ENCODE peak calls at places on chromosomes 13 and 19, in seven cellular contexts. X is pancreas, N is psoas muscle, B is fibroblast of lung, D is breast epithelium, G is gastrocnemius medialis, W is uterus. P is an unnamed sample. For H3K27me3, the result is how much of the 10 kb centered on the place peaks cover.

GRCh38 chr13:40504641-40505040 is 161.8 kb downstream of the FOXO1 start:
- DNase-seq in X (no peak), N (no peak), B (no peak), D (no peak), G (no peak), W (no peak), P (no peak)

GRCh38 chr13:76799696-76800095 is 86.5 kb downstream of the KCTD12 start:
- DNase-seq in X (no peak), N (no peak), B (no peak), D (no peak), G (no peak), W (no peak), P (no peak)

GRCh38 chr13:78689011-78689410 is 30.1 kb upstream of the OBI1 start:
- DNase-seq in X (no peak), N (no peak), B (peak), D (no peak), G (no peak), W (no peak), P (no peak)

GRCh38 chr19:8654591-8655339 is 24.3 kb downstream of the NFILZ start:
- DNase-seq in X (peak), N (peak), B (peak), D (no peak), G (no peak), W (peak), P (no peak)

GRCh38 chr19:290539-291521 is at the start of gene PLPP2:
- DNase-seq in X (peak), N (no peak), B (peak), D (peak), G (no peak), W (peak), P (no peak)

GRCh38 chr13:29500426-29500825 is 95.1 kb downstream of the SLC7A1 start:
- DNase-seq in X (no peak), N (no peak), B (no peak), D (no peak), G (no peak), W (no peak), P (no peak)

GRCh38 chr13:101706651-101707050 is 254.2 kb downstream of the ITGBL1 start:
- DNase-seq in X (no peak), N (peak), B (peak), D (peak), G (peak), W (no peak), P (peak)

GRCh38 chr13:50291611-50292010 is 276.4 kb downstream of the KCNRG start:
- DNase-seq in X (no peak), N (no peak), B (no peak), D (no peak), G (no peak), W (no peak), P (no peak)

GRCh38 chr13:73857106-73857505 is 277.1 kb downstream of the KLF12 start:
- DNase-seq in X (no peak), N (no peak), B (no peak), D (no peak), G (no peak), W (no peak), P (no peak)

GRCh38 chr13:33284916-33285315 is 639 bp downstream of the STARD13 start:
- DNase-seq in X (no peak), N (no peak), B (no peak), D (no peak), G (no peak), W (no peak), P (no peak)

GRCh38 chr13:67023088-67023893 is 206.8 kb downstream of the PCDH9 start:
- DNase-seq in X (no peak), N (no peak), B (peak), D (peak), G (no peak), W (no peak), P (peak)

GRCh38 chr13:27510082-27510481 is 59.7 kb upstream of the MTIF3 start:
- DNase-seq in X (no peak), N (no peak), B (no peak), D (no peak), G (no peak), W (no peak), P (no peak)

GRCh38 chr13:33453911-33454310 is 168.4 kb upstream of the STARD13 start:
- DNase-seq in X (no peak), N (no peak), B (no peak), D (no peak), G (no peak), W (no peak), P (no peak)

GRCh38 chr19:38557205-38557799 is 60.5 kb downstream of the MAP4K1 start:
- DNase-seq in X (no peak), N (no peak), B (no peak), D (no peak), G (no peak), W (no peak), P (no peak)

GRCh38 chr13:30870049-30870884 is 35.8 kb upstream of the MEDAG start:
- DNase-seq in X (no peak), N (peak), B (peak), D (peak), G (peak), W (peak), P (peak)

GRCh38 chr13:48976677-48977625 is 1.2 kb downstream of the FNDC3A start:
- DNase-seq in X (no peak), N (no peak), B (peak), D (no peak), G (peak), W (no peak), P (no peak)

GRCh38 chr13:48653074-48654054 is at the start of gene CYSLTR2:
- DNase-seq in X (no peak), N (no peak), B (peak), D (no peak), G (no peak), W (no peak), P (no peak)

GRCh38 chr19:36043952-36044351 is 10.1 kb downstream of the THAP8 start:
- DNase-seq in X (no peak), N (no peak), B (no peak), D (no peak), G (no peak), W (no peak), P (no peak)

GRCh38 chr13:99416411-99417121 is 84.7 kb upstream of the TM9SF2 start:
- DNase-seq in X (no peak), N (no peak), B (no peak), D (no peak), G (no peak), W (no peak), P (no peak)

GRCh38 chr19:8085606-8086464 is 33.3 kb downstream of the CCL25 start:
- DNase-seq in X (no peak), N (no peak), B (no peak), D (no peak), G (no peak), W (no peak), P (no peak)

GRCh38 chr19:35141627-35142401 is 1.2 kb upstream of the FXYD7 start:
- DNase-seq in X (no peak), N (no peak), B (no peak), D (no peak), G (no peak), W (peak), P (no peak)

GRCh38 chr13:32284927-32285632 is 30.1 kb downstream of the ZAR1L start:
- DNase-seq in X (no peak), N (no peak), B (peak), D (peak), G (no peak), W (peak), P (no peak)

GRCh38 chr19:18587962-18588610 is 512 bp upstream of the REX1BD start:
- DNase-seq in X (peak), N (no peak), B (no peak), D (no peak), G (no peak), W (no peak), P (no peak)

GRCh38 chr13:44818428-44818827 is 170.8 kb downstream of the NUFIP1 start:
- DNase-seq in X (no peak), N (no peak), B (no peak), D (no peak), G (no peak), W (no peak), P (no peak)

GRCh38 chr13:99657848-99658265 is 156.6 kb downstream of the TM9SF2 start:
- DNase-seq in X (no peak), N (peak), B (peak), D (no peak), G (no peak), W (peak), P (no peak)

GRCh38 chr13:48078251-48078656 is 16.6 kb downstream of the MED4 start:
- DNase-seq in X (no peak), N (no peak), B (no peak), D (no peak), G (no peak), W (no peak), P (no peak)

GRCh38 chr19:37007587-37008220 is 70.5 kb upstream of the ZNF420 start:
- DNase-seq in X (peak), N (peak), B (peak), D (peak), G (peak), W (no peak), P (peak)

GRCh38 chr19:9000933-9001332 is 9.3 kb downstream of the MUC16 start:
- DNase-seq in X (no peak), N (no peak), B (no peak), D (no peak), G (no peak), W (no peak), P (no peak)

GRCh38 chr19:18023596-18024212 is 15.7 kb downstream of the ARRDC2 start:
- DNase-seq in X (no peak), N (peak), B (no peak), D (peak), G (peak), W (peak), P (no peak)

GRCh38 chr13:34750078-34750703 is 191.9 kb upstream of the NBEA start:
- DNase-seq in X (no peak), N (no peak), B (no peak), D (no peak), G (no peak), W (peak), P (no peak)

GRCh38 chr13:31670831-31671617 is 68.3 kb upstream of the RXFP2 start:
- DNase-seq in X (no peak), N (no peak), B (peak), D (no peak), G (no peak), W (no peak), P (no peak)

GRCh38 chr19:11387154-11388034 is 3.3 kb upstream of the EPOR start:
- DNase-seq in X (no peak), N (no peak), B (no peak), D (no peak), G (no peak), W (no peak), P (no peak)

GRCh38 chr19:751501-752341 is 809 bp downstream of the MISP start:
- DNase-seq in X (no peak), N (peak), B (peak), D (no peak), G (no peak), W (no peak), P (peak)

GRCh38 chr13:56713656-56714055 is 427.1 kb upstream of the PRR20A start:
- DNase-seq in X (no peak), N (no peak), B (no peak), D (no peak), G (no peak), W (no peak), P (no peak)

GRCh38 chr19:4369888-4370260 is 26.5 kb downstream of the MPND start:
- DNase-seq in X (peak), N (peak), B (no peak), D (no peak), G (peak), W (no peak), P (no peak)

GRCh38 chr13:27789495-27790303 is 2.6 kb upstream of the GSX1 start:
- DNase-seq in X (no peak), N (no peak), B (no peak), D (no peak), G (no peak), W (no peak), P (no peak)

GRCh38 chr13:112998506-112999280 is 29.7 kb downstream of the MCF2L start:
- DNase-seq in X (no peak), N (no peak), B (no peak), D (no peak), G (no peak), W (no peak), P (no peak)

GRCh38 chr13:112999414-113000177 is 30.6 kb downstream of the MCF2L start:
- DNase-seq in X (no peak), N (no peak), B (no peak), D (no peak), G (no peak), W (no peak), P (no peak)

GRCh38 chr13:112995395-112996091 is 26.5 kb downstream of the MCF2L start:
- DNase-seq in X (peak), N (no peak), B (no peak), D (no peak), G (no peak), W (no peak), P (no peak)

GRCh38 chr13:112996671-112997091 is 27.7 kb downstream of the MCF2L start:
- DNase-seq in X (peak), N (no peak), B (no peak), D (no peak), G (no peak), W (no peak), P (no peak)

DNA sequence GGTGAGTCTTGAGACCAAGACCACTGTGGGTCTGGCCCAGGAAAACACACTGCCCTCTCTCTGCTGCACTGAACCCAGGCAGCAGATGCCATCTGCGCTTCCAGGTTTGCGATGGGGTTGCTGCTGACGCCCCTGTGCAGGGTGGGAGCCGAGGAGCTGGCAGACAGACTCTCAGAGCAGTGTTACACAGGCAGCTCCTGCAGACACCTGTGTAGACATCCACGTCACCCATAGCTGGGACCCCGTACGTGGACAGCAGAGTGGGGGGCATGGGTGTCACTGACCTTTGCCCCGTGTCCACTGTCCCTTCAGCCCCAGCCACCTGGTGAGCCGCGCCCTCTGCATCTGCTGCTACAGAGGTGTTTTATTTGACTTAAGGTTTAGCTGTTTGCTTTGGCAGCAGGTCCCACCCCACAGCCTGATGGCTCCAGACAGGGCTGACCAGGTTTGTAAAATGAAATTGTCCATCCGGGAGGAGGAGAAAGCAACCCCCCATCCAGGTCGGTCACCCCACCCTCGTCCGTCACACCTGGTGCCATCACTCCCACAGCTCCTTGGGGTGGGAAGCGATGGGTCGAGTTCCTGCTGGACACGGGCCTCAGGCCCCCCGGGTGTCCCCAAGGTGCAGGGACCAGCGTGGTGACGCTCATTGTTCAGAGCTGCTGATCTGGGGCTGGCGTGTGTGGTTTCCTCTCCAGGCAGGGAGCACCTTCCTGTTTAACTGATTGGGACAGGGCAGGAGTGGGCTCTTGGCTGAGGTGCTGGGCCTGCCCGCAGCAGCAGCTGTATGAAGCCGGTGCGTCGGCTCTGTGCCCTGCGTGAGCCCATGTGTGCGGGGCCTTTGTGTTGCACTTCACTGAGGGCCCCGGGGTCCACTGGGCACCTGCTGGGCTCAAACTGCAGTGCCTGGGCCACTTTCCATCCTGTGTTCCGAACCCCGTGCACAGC is 28.4 kb downstream of the MCF2L start:
- DNase-seq in X (peak), N (no peak), B (no peak), D (no peak), G (no peak), W (no peak), P (no peak)
- H3K27me3 ChIP-seq in X (under half), N (half or more), B (under half), D (under half), G (under half), W (under half), P (under half)

GRCh38 chr13:97280478-97280877 is 58.3 kb downstream of the MBNL2 start:
- DNase-seq in X (no peak), N (no peak), B (no peak), D (no peak), G (no peak), W (no peak), P (no peak)
- H3K27ac ChIP-seq in X (peak), N (no peak), B (no peak), D (peak), G (peak), W (peak), P (no peak)

DNA sequence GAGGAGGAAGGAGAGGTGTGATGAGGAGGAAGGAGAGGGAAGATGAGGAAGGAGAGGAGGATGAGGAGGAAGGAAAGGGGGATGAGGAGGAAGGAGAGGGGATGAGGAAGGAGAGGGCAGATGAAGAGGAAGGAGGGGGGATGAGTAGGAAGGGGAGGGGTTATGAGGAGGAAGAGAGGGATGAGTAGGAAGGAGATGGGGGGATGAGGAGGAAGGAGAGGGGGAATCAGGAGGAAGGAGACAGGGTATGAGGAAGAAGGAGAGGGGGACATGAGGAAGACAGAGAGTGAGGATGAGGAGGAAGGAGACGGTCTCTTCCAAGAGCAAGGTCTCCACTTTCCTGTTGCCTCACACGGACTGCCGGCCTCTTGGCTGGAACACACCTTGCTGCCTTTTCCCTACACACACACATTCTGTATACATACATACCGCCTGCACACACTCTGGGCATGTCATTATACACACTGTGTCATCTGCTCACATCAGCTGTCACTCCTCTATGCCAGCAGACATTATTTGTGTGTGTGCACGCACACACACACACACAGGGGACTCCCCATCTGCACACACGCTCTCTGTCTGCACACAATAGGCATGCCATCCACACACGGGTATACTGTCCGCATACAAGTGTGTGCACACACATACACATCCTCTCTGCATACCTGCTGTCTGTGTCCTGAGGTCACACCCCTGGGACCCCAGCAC is 11.1 kb upstream of the VSTM2B start:
- DNase-seq in X (no peak), N (no peak), B (no peak), D (no peak), G (no peak), W (no peak), P (no peak)
- H3K27me3 ChIP-seq in X (under half), N (under half), B (under half), D (under half), G (under half), W (under half), P (under half)

GRCh38 chr19:6460099-6460884 is 700 bp upstream of the SLC25A23 start:
- DNase-seq in X (peak), N (peak), B (peak), D (peak), G (peak), W (peak), P (peak)
- H3K27ac ChIP-seq in X (peak), N (peak), B (no peak), D (peak), G (peak), W (peak), P (peak)

GRCh38 chr19:1785310-1785709 is 26.8 kb downstream of the ATP8B3 start:
- DNase-seq in X (peak), N (no peak), B (no peak), D (no peak), G (no peak), W (no peak), P (no peak)

GRCh38 chr19:1789282-1790020 is 22.6 kb downstream of the ATP8B3 start:
- DNase-seq in X (peak), N (no peak), B (no peak), D (no peak), G (no peak), W (no peak), P (no peak)

GRCh38 chr19:1783874-1784273 is 28.2 kb downstream of the ATP8B3 start:
- DNase-seq in X (no peak), N (no peak), B (no peak), D (no peak), G (no peak), W (no peak), P (no peak)

GRCh38 chr19:1787116-1787515 is 25.0 kb downstream of the ATP8B3 start:
- DNase-seq in X (no peak), N (no peak), B (no peak), D (no peak), G (no peak), W (no peak), P (no peak)

DNA sequence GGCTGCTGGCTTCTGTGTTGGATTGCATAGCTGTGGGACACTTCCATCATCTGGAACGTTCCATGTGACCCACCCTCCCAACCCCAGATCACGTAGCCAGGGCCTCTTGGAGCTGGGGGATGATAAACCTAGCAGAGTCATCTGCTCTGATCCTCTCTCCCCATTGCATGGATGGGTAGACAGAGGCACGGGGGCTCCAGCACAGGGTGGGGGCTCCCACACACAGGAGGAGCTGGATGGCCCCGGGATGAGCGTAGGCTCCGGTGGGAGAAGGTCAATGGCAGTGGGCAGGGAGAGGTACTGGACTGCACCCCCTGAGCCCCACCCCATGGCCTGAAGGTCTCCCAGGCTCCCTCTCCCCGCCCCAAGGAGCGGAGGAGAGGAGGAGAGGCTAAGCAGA is 25.4 kb downstream of the ATP8B3 start:
- DNase-seq in X (no peak), N (no peak), B (no peak), D (no peak), G (no peak), W (no peak), P (no peak)
- H3K27me3 ChIP-seq in X (under half), N (half or more), B (under half), D (under half), G (under half), W (under half), P (under half)

GRCh38 chr13:81334481-81334880 is 993.6 kb upstream of the SPRY2 start:
- DNase-seq in X (no peak), N (no peak), B (no peak), D (no peak), G (no peak), W (no peak), P (no peak)
- H3K27ac ChIP-seq in X (no peak), N (no peak), B (no peak), D (no peak), G (no peak), W (no peak), P (no peak)